ENCODE peak calls at places on chromosomes 12 and 14, in ten cellular contexts. One of them, this sample, is unnamed.

GRCh38 chr12:58725400-58726105 is 194.8 kb downstream of the LRIG3 start:
- DNase-seq in tibial nerve: no peak
- DNase-seq in T-helper 2 cell: no peak
- DNase-seq in D341Med: no peak
- DNase-seq in HCEC 1CT: no peak
- DNase-seq in stimulated activated CD4-positive, alpha-beta T cell treated with anti-CD3 and anti-CD28 coated beads, Interleukin-4, amount 100 ng/mL, for 24 hours: no peak
- DNase-seq in brain microvascular endothelial cell: no peak
- DNase-seq in NCI-H1105: no peak
- DNase-seq in NCI-H69: no peak
- DNase-seq in H4: no peak
- DNase-seq in this sample: no peak

GRCh38 chr14:32656609-32657008 is 282.1 kb upstream of the NPAS3 start:
- DNase-seq in tibial nerve: no peak
- DNase-seq in T-helper 2 cell: no peak
- DNase-seq in D341Med: no peak
- DNase-seq in HCEC 1CT: no peak
- DNase-seq in stimulated activated CD4-positive, alpha-beta T cell treated with anti-CD3 and anti-CD28 coated beads, Interleukin-4, amount 100 ng/mL, for 24 hours: no peak
- DNase-seq in brain microvascular endothelial cell: no peak
- DNase-seq in NCI-H1105: no peak
- DNase-seq in NCI-H69: no peak
- DNase-seq in H4: no peak
- DNase-seq in this sample: no peak

GRCh38 chr12:130649101-130649571 is 67.0 kb downstream of the RIMBP2 start:
- DNase-seq in tibial nerve: no peak
- DNase-seq in T-helper 2 cell: no peak
- DNase-seq in D341Med: no peak
- DNase-seq in HCEC 1CT: no peak
- DNase-seq in stimulated activated CD4-positive, alpha-beta T cell treated with anti-CD3 and anti-CD28 coated beads, Interleukin-4, amount 100 ng/mL, for 24 hours: no peak
- DNase-seq in brain microvascular endothelial cell: no peak
- DNase-seq in NCI-H1105: no peak
- DNase-seq in NCI-H69: no peak
- DNase-seq in H4: no peak
- DNase-seq in this sample: no peak

GRCh38 chr14:59081680-59082079 is 106.8 kb upstream of the DAAM1 start:
- DNase-seq in tibial nerve: no peak
- DNase-seq in T-helper 2 cell: no peak
- DNase-seq in D341Med: no peak
- DNase-seq in HCEC 1CT: no peak
- DNase-seq in stimulated activated CD4-positive, alpha-beta T cell treated with anti-CD3 and anti-CD28 coated beads, Interleukin-4, amount 100 ng/mL, for 24 hours: no peak
- DNase-seq in brain microvascular endothelial cell: no peak
- DNase-seq in NCI-H1105: no peak
- DNase-seq in NCI-H69: no peak
- DNase-seq in H4: no peak
- DNase-seq in this sample: no peak

GRCh38 chr12:75960086-75960910 is 71.3 kb downstream of the PHLDA1 start:
- DNase-seq in tibial nerve: no peak
- DNase-seq in T-helper 2 cell: no peak
- DNase-seq in D341Med: no peak
- DNase-seq in HCEC 1CT: no peak
- DNase-seq in stimulated activated CD4-positive, alpha-beta T cell treated with anti-CD3 and anti-CD28 coated beads, Interleukin-4, amount 100 ng/mL, for 24 hours: no peak
- DNase-seq in brain microvascular endothelial cell: no peak
- DNase-seq in NCI-H1105: peak
- DNase-seq in NCI-H69: peak
- DNase-seq in H4: no peak
- DNase-seq in this sample: no peak

GRCh38 chr12:42039146-42039545 is 105.5 kb downstream of the GXYLT1 start:
- DNase-seq in tibial nerve: peak
- DNase-seq in T-helper 2 cell: no peak
- DNase-seq in D341Med: no peak
- DNase-seq in HCEC 1CT: peak
- DNase-seq in stimulated activated CD4-positive, alpha-beta T cell treated with anti-CD3 and anti-CD28 coated beads, Interleukin-4, amount 100 ng/mL, for 24 hours: no peak
- DNase-seq in brain microvascular endothelial cell: peak
- DNase-seq in NCI-H1105: no peak
- DNase-seq in NCI-H69: no peak
- DNase-seq in H4: peak
- DNase-seq in this sample: no peak

GRCh38 chr12:101653503-101653902 is 43.9 kb upstream of the CHPT1 start:
- DNase-seq in tibial nerve: no peak
- DNase-seq in T-helper 2 cell: no peak
- DNase-seq in D341Med: no peak
- DNase-seq in HCEC 1CT: no peak
- DNase-seq in stimulated activated CD4-positive, alpha-beta T cell treated with anti-CD3 and anti-CD28 coated beads, Interleukin-4, amount 100 ng/mL, for 24 hours: no peak
- DNase-seq in brain microvascular endothelial cell: no peak
- DNase-seq in NCI-H1105: no peak
- DNase-seq in NCI-H69: peak
- DNase-seq in H4: no peak
- DNase-seq in this sample: no peak

GRCh38 chr12:82996168-82996812 is 309.6 kb downstream of the TMTC2 start:
- DNase-seq in tibial nerve: no peak
- DNase-seq in T-helper 2 cell: no peak
- DNase-seq in D341Med: no peak
- DNase-seq in HCEC 1CT: no peak
- DNase-seq in stimulated activated CD4-positive, alpha-beta T cell treated with anti-CD3 and anti-CD28 coated beads, Interleukin-4, amount 100 ng/mL, for 24 hours: no peak
- DNase-seq in brain microvascular endothelial cell: no peak
- DNase-seq in NCI-H1105: peak
- DNase-seq in NCI-H69: peak
- DNase-seq in H4: no peak
- DNase-seq in this sample: peak

GRCh38 chr14:106850913-106851825 is 1324.8 kb downstream of the TMEM121 start:
- DNase-seq in tibial nerve: no peak
- DNase-seq in T-helper 2 cell: no peak
- DNase-seq in D341Med: no peak
- DNase-seq in HCEC 1CT: no peak
- DNase-seq in stimulated activated CD4-positive, alpha-beta T cell treated with anti-CD3 and anti-CD28 coated beads, Interleukin-4, amount 100 ng/mL, for 24 hours: no peak
- DNase-seq in brain microvascular endothelial cell: no peak
- DNase-seq in NCI-H1105: no peak
- DNase-seq in NCI-H69: no peak
- DNase-seq in H4: no peak
- DNase-seq in this sample: no peak

GRCh38 chr14:68684466-68685418 is 108.1 kb downstream of the ZFP36L1 start:
- DNase-seq in tibial nerve: no peak
- DNase-seq in T-helper 2 cell: no peak
- DNase-seq in D341Med: no peak
- DNase-seq in HCEC 1CT: no peak
- DNase-seq in stimulated activated CD4-positive, alpha-beta T cell treated with anti-CD3 and anti-CD28 coated beads, Interleukin-4, amount 100 ng/mL, for 24 hours: no peak
- DNase-seq in brain microvascular endothelial cell: no peak
- DNase-seq in NCI-H1105: no peak
- DNase-seq in NCI-H69: no peak
- DNase-seq in H4: no peak
- DNase-seq in this sample: no peak